ENCODE peak calls at places on chromosomes 1 and 21, in four cellular contexts. C, G, L and T are unnamed samples.

GRCh38 chr1:193417945-193418744 is 231.7 kb upstream of the B3GALT2 start:
- DNase-seq in L (peak; percentile 61), C (no peak), G (no peak), T (no peak)

GRCh38 chr1:7011826-7012225 is 226.6 kb downstream of the CAMTA1 start:
- DNase-seq in G (no peak), C (no peak), L (no peak), T (no peak)

GRCh38 chr1:235087906-235088305 is 40.7 kb downstream of the TOMM20 start:
- DNase-seq in G (no peak), C (peak; percentile 40), L (no peak), T (no peak)

GRCh38 chr1:7536891-7537591 is 234.1 kb upstream of the VAMP3 start:
- DNase-seq in C (no peak), G (peak; percentile 9), L (no peak), T (no peak)

GRCh38 chr1:150574260-150575071 is 4.9 kb downstream of the MCL1 start:
- DNase-seq in G (no peak), L (no peak), C (no peak), T (no peak)

GRCh38 chr1:58786184-58786926 is 2.5 kb upstream of the JUN start:
- DNase-seq in G (no peak), L (no peak), C (no peak), T (no peak)

GRCh38 chr1:56073614-56074356 is 505.6 kb downstream of the PLPP3 start:
- DNase-seq in C (peak; percentile 87), G (no peak), L (no peak), T (peak; percentile 81)

GRCh38 chr21:42219606-42220137 is 732 bp downstream of the ABCG1 start:
- DNase-seq in C (peak; percentile 81), L (peak; percentile 5), G (peak; percentile 68), T (no peak)

GRCh38 chr21:36241717-36242116 is 78.3 kb upstream of the MORC3 start:
- DNase-seq in G (no peak), L (peak; percentile 40), C (no peak), T (no peak)

GRCh38 chr1:194829492-194829891 is 1643.1 kb upstream of the B3GALT2 start:
- DNase-seq in L (no peak), C (no peak), G (no peak), T (no peak)

GRCh38 chr21:43312751-43313169 is 114.2 kb downstream of the SIK1 start:
- DNase-seq in L (peak; percentile 89), G (peak; percentile 69), C (no peak), T (no peak)

GRCh38 chr21:46665566-46665965 is 30.1 kb downstream of the PRMT2 start:
- DNase-seq in L (no peak), G (no peak), C (no peak), T (no peak)

GRCh38 chr1:189175889-189176288 is 1301.8 kb downstream of the BRINP3 start:
- DNase-seq in L (no peak), C (no peak), G (no peak), T (no peak)

GRCh38 chr1:45327644-45328515 is 1.2 kb downstream of the HPDL start:
- DNase-seq in L (no peak), G (peak; percentile 52), C (no peak), T (no peak)

GRCh38 chr1:44375547-44375946 is 20.5 kb upstream of the ERI3 start:
- DNase-seq in C (no peak), G (no peak), L (no peak), T (no peak)

GRCh38 chr1:46442317-46443161 is 47.1 kb upstream of the DMBX1 start:
- DNase-seq in L (peak; percentile 83), G (peak; percentile 86), C (peak; percentile 79), T (peak; percentile 82)

GRCh38 chr1:155218854-155219591 is 10.5 kb downstream of the MTX1 start:
- DNase-seq in C (no peak), L (peak; percentile 42), G (no peak), T (peak; percentile 76)

GRCh38 chr1:51472349-51472748 is 46.7 kb downstream of the EPS15 start:
- DNase-seq in G (no peak), C (no peak), L (no peak), T (no peak)

GRCh38 chr1:41730806-41731205 is 187.9 kb downstream of the HIVEP3 start:
- DNase-seq in C (no peak), L (no peak), G (no peak), T (no peak)
- H3K4me1 ChIP-seq in C (no peaks in the 10 kb centered on the region), L (peaks cover 37% of the 10 kb centered on the region), G (no peaks in the 10 kb centered on the region), T (no peaks in the 10 kb centered on the region)

GRCh38 chr1:41862411-41863221 is 56.1 kb downstream of the HIVEP3 start:
- DNase-seq in L (no peak), G (no peak), C (no peak), T (no peak)
- H3K4me1 ChIP-seq in L (peaks cover 2% of the 10 kb centered on the region), G (no peaks in the 10 kb centered on the region), C (no peaks in the 10 kb centered on the region), T (peaks cover 2% of the 10 kb centered on the region)

GRCh38 chr1:204198978-204199340 is 2.7 kb upstream of the KISS1 start:
- DNase-seq in C (no peak), L (no peak), G (no peak), T (no peak)

GRCh38 chr1:204199579-204199978 is 3.3 kb upstream of the KISS1 start:
- DNase-seq in C (no peak), G (no peak), L (no peak), T (no peak)

GRCh38 chr1:204196068-204196795 is at the start of gene KISS1:
- DNase-seq in L (no peak), G (no peak), C (no peak), T (no peak)

GRCh38 chr1:204194771-204195170 is 1.5 kb downstream of the KISS1 start:
- DNase-seq in C (no peak), L (no peak), G (no peak), T (no peak)

GRCh38 chr1:204197068-204197467 is 777 bp upstream of the KISS1 start:
- DNase-seq in L (no peak), C (no peak), G (no peak), T (no peak)
- H3K4me1 ChIP-seq in L (no peaks in the 10 kb centered on the region), C (no peaks in the 10 kb centered on the region), G (peaks cover 3% of the 10 kb centered on the region), T (peaks cover 9% of the 10 kb centered on the region)

DNA sequence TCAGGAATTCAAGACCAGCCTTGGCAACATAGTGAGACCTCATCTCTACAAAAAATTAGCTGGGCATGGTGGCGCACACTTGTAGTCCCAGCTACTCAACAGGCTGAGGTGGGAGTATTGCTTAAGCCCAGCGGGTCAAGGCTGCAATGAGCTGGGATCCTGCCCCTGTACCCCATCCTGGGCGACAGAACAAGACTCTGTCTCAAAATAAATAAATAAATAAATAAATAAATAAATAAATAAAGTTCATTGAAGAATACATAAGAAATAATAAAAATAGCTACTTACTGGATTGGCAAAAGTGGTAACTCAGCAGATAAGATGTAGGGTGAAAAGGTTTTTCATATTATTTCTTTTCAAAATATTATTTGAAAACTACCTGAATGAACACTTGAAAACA is 5.9 kb downstream of the CEP170 start:
- DNase-seq in G (no peak), L (no peak), C (no peak), T (no peak)
- H3K4me1 ChIP-seq in G (no peaks in the 10 kb centered on the region), L (peaks cover 8% of the 10 kb centered on the region), C (peaks cover 28% of the 10 kb centered on the region), T (peaks cover 10% of the 10 kb centered on the region)

GRCh38 chr1:226658538-226659125 is 80.5 kb downstream of the ITPKB start:
- DNase-seq in C (no peak), L (no peak), G (peak; percentile 19), T (no peak)

GRCh38 chr1:226655251-226656163 is 83.6 kb downstream of the ITPKB start:
- DNase-seq in L (peak; percentile 52), G (peak; percentile 42), C (no peak), T (no peak)

GRCh38 chr1:226656201-226656600 is 82.9 kb downstream of the ITPKB start:
- DNase-seq in L (peak; percentile 65), G (peak; percentile 55), C (no peak), T (peak; percentile 73)

GRCh38 chr1:226657788-226658537 is 81.1 kb downstream of the ITPKB start:
- DNase-seq in C (peak; percentile 68), L (peak; percentile 39), G (peak; percentile 20), T (peak; percentile 63)

GRCh38 chr1:226656601-226657277 is 82.3 kb downstream of the ITPKB start:
- DNase-seq in L (peak; percentile 81), G (peak; percentile 66), C (no peak), T (peak; percentile 92)
- H3K4me1 ChIP-seq in L (peaks cover 72% of the 10 kb centered on the region), G (peaks cover 39% of the 10 kb centered on the region), C (no peaks in the 10 kb centered on the region), T (peaks cover 64% of the 10 kb centered on the region)

DNA sequence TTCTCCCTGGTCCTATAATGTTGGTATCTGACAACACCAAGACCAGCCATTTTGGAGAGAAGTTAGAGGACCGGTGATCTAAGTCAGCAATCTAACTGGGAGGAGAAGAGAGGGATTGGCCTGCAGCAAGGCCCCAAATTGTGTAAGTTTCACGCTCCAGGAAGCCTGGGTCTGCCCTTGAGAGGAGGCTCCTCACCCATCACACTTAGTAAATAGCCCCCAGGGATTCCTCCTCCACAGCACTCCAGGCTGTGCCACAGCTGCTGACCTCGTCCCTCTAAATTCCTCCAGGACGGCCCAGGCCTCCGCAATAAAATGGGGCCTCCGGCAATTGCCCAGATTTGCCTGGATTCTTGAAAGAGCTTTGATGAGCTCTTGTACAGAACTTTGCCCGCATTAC is 90.3 kb downstream of the LAMC2 start:
- DNase-seq in L (no peak), G (no peak), C (no peak), T (no peak)
- H3K4me1 ChIP-seq in L (no peaks in the 10 kb centered on the region), G (no peaks in the 10 kb centered on the region), C (peaks cover 24% of the 10 kb centered on the region), T (peaks cover 3% of the 10 kb centered on the region)